ENCODE peak calls at places on chromosome 18, in nine cellular contexts. One of them, this sample, is unnamed.
A peak's percentile ranks its signal among the peaks of the same experiment; 100 is the strongest.

GRCh38 chr18:37805773-37806380 is 240.3 kb upstream of the CELF4 start:
- DNase-seq in G401: no peak
- DNase-seq in AG20443: no peak
- DNase-seq in activated T-cell treated with anti-CD3 and anti-CD28 coated beads for 1 hour: no peak
- DNase-seq in GM06990: no peak
- DNase-seq in lung microvascular endothelial cell: no peak
- DNase-seq in breast epithelium: no peak
- DNase-seq in NCI-H2171: no peak
- DNase-seq in activated T-helper 1 cell treated with anti-CD3 and anti-CD28 coated beads, Interleukin-12 subunit alpha, Interleukin-12 subunit beta, Interleukin-2, Interleukin-4 antibody, amounts not matched to agents 30 ng/mL and 10 ng/mL and 1 ng/mL, durations not matched to agents 14 hours and 24 hours and 36 hours: no peak
- DNase-seq in this sample: no peak

GRCh38 chr18:67451952-67452351 is 64.6 kb downstream of the DSEL start:
- DNase-seq in activated T-helper 1 cell treated with anti-CD3 and anti-CD28 coated beads, Interleukin-12 subunit alpha, Interleukin-12 subunit beta, Interleukin-2, Interleukin-4 antibody, amounts not matched to agents 30 ng/mL and 10 ng/mL and 1 ng/mL, durations not matched to agents 14 hours and 24 hours and 36 hours: no peak
- DNase-seq in breast epithelium: no peak
- DNase-seq in NCI-H2171: no peak
- DNase-seq in GM06990: no peak
- DNase-seq in G401: no peak
- DNase-seq in AG20443: no peak
- DNase-seq in lung microvascular endothelial cell: no peak
- DNase-seq in activated T-cell treated with anti-CD3 and anti-CD28 coated beads for 1 hour: no peak
- DNase-seq in this sample: no peak

GRCh38 chr18:54775686-54776085 is 52.6 kb upstream of the RAB27B start:
- DNase-seq in AG20443: peak; percentile 61
- DNase-seq in breast epithelium: no peak
- DNase-seq in lung microvascular endothelial cell: peak; percentile 91
- DNase-seq in NCI-H2171: no peak
- DNase-seq in GM06990: no peak
- DNase-seq in activated T-helper 1 cell treated with anti-CD3 and anti-CD28 coated beads, Interleukin-12 subunit alpha, Interleukin-12 subunit beta, Interleukin-2, Interleukin-4 antibody, amounts not matched to agents 30 ng/mL and 10 ng/mL and 1 ng/mL, durations not matched to agents 14 hours and 24 hours and 36 hours: no peak
- DNase-seq in activated T-cell treated with anti-CD3 and anti-CD28 coated beads for 1 hour: no peak
- DNase-seq in G401: no peak
- DNase-seq in this sample: peak; percentile 47

GRCh38 chr18:67135981-67136380 is 380.5 kb downstream of the DSEL start:
- DNase-seq in AG20443: no peak
- DNase-seq in activated T-helper 1 cell treated with anti-CD3 and anti-CD28 coated beads, Interleukin-12 subunit alpha, Interleukin-12 subunit beta, Interleukin-2, Interleukin-4 antibody, amounts not matched to agents 30 ng/mL and 10 ng/mL and 1 ng/mL, durations not matched to agents 14 hours and 24 hours and 36 hours: no peak
- DNase-seq in G401: no peak
- DNase-seq in lung microvascular endothelial cell: no peak
- DNase-seq in breast epithelium: no peak
- DNase-seq in GM06990: no peak
- DNase-seq in activated T-cell treated with anti-CD3 and anti-CD28 coated beads for 1 hour: no peak
- DNase-seq in NCI-H2171: no peak
- DNase-seq in this sample: no peak

GRCh38 chr18:48956378-48956777 is 5.6 kb upstream of the SMAD7 start:
- DNase-seq in breast epithelium: no peak
- DNase-seq in NCI-H2171: no peak
- DNase-seq in lung microvascular endothelial cell: no peak
- DNase-seq in activated T-helper 1 cell treated with anti-CD3 and anti-CD28 coated beads, Interleukin-12 subunit alpha, Interleukin-12 subunit beta, Interleukin-2, Interleukin-4 antibody, amounts not matched to agents 30 ng/mL and 10 ng/mL and 1 ng/mL, durations not matched to agents 14 hours and 24 hours and 36 hours: no peak
- DNase-seq in AG20443: no peak
- DNase-seq in activated T-cell treated with anti-CD3 and anti-CD28 coated beads for 1 hour: no peak
- DNase-seq in GM06990: no peak
- DNase-seq in G401: no peak
- DNase-seq in this sample: no peak

GRCh38 chr18:8741524-8741923 is 36.2 kb downstream of the MTCL1 start:
- DNase-seq in AG20443: no peak
- DNase-seq in G401: no peak
- DNase-seq in lung microvascular endothelial cell: peak; percentile 36
- DNase-seq in activated T-cell treated with anti-CD3 and anti-CD28 coated beads for 1 hour: no peak
- DNase-seq in breast epithelium: no peak
- DNase-seq in activated T-helper 1 cell treated with anti-CD3 and anti-CD28 coated beads, Interleukin-12 subunit alpha, Interleukin-12 subunit beta, Interleukin-2, Interleukin-4 antibody, amounts not matched to agents 30 ng/mL and 10 ng/mL and 1 ng/mL, durations not matched to agents 14 hours and 24 hours and 36 hours: no peak
- DNase-seq in NCI-H2171: peak; percentile 20
- DNase-seq in GM06990: no peak
- DNase-seq in this sample: no peak

GRCh38 chr18:36849288-36850011 is 20.5 kb downstream of the KIAA1328 start:
- DNase-seq in NCI-H2171: no peak
- DNase-seq in activated T-cell treated with anti-CD3 and anti-CD28 coated beads for 1 hour: no peak
- DNase-seq in G401: no peak
- DNase-seq in lung microvascular endothelial cell: no peak
- DNase-seq in GM06990: no peak
- DNase-seq in AG20443: no peak
- DNase-seq in breast epithelium: no peak
- DNase-seq in activated T-helper 1 cell treated with anti-CD3 and anti-CD28 coated beads, Interleukin-12 subunit alpha, Interleukin-12 subunit beta, Interleukin-2, Interleukin-4 antibody, amounts not matched to agents 30 ng/mL and 10 ng/mL and 1 ng/mL, durations not matched to agents 14 hours and 24 hours and 36 hours: no peak
- DNase-seq in this sample: no peak

GRCh38 chr18:49690307-49690706 is 123.0 kb downstream of the ACAA2 start:
- DNase-seq in breast epithelium: no peak
- DNase-seq in activated T-helper 1 cell treated with anti-CD3 and anti-CD28 coated beads, Interleukin-12 subunit alpha, Interleukin-12 subunit beta, Interleukin-2, Interleukin-4 antibody, amounts not matched to agents 30 ng/mL and 10 ng/mL and 1 ng/mL, durations not matched to agents 14 hours and 24 hours and 36 hours: no peak
- DNase-seq in activated T-cell treated with anti-CD3 and anti-CD28 coated beads for 1 hour: no peak
- DNase-seq in G401: no peak
- DNase-seq in AG20443: peak; percentile 41
- DNase-seq in GM06990: no peak
- DNase-seq in NCI-H2171: no peak
- DNase-seq in lung microvascular endothelial cell: peak; percentile 92
- DNase-seq in this sample: no peak

GRCh38 chr18:45127395-45127794 is 446.7 kb downstream of the SETBP1 start:
- DNase-seq in breast epithelium: no peak
- DNase-seq in lung microvascular endothelial cell: no peak
- DNase-seq in activated T-cell treated with anti-CD3 and anti-CD28 coated beads for 1 hour: no peak
- DNase-seq in GM06990: no peak
- DNase-seq in AG20443: no peak
- DNase-seq in NCI-H2171: no peak
- DNase-seq in G401: no peak
- DNase-seq in activated T-helper 1 cell treated with anti-CD3 and anti-CD28 coated beads, Interleukin-12 subunit alpha, Interleukin-12 subunit beta, Interleukin-2, Interleukin-4 antibody, amounts not matched to agents 30 ng/mL and 10 ng/mL and 1 ng/mL, durations not matched to agents 14 hours and 24 hours and 36 hours: no peak
- DNase-seq in this sample: no peak

GRCh38 chr18:7615840-7616239 is 48.7 kb downstream of the PTPRM start:
- DNase-seq in G401: no peak
- DNase-seq in breast epithelium: no peak
- DNase-seq in GM06990: no peak
- DNase-seq in NCI-H2171: no peak
- DNase-seq in activated T-cell treated with anti-CD3 and anti-CD28 coated beads for 1 hour: no peak
- DNase-seq in AG20443: no peak
- DNase-seq in activated T-helper 1 cell treated with anti-CD3 and anti-CD28 coated beads, Interleukin-12 subunit alpha, Interleukin-12 subunit beta, Interleukin-2, Interleukin-4 antibody, amounts not matched to agents 30 ng/mL and 10 ng/mL and 1 ng/mL, durations not matched to agents 14 hours and 24 hours and 36 hours: no peak
- DNase-seq in lung microvascular endothelial cell: no peak
- DNase-seq in this sample: no peak

GRCh38 chr18:10860382-10860781 is 289.0 kb downstream of the PIEZO2 start:
- DNase-seq in activated T-helper 1 cell treated with anti-CD3 and anti-CD28 coated beads, Interleukin-12 subunit alpha, Interleukin-12 subunit beta, Interleukin-2, Interleukin-4 antibody, amounts not matched to agents 30 ng/mL and 10 ng/mL and 1 ng/mL, durations not matched to agents 14 hours and 24 hours and 36 hours: no peak
- DNase-seq in AG20443: no peak
- DNase-seq in GM06990: no peak
- DNase-seq in NCI-H2171: no peak
- DNase-seq in G401: no peak
- DNase-seq in lung microvascular endothelial cell: no peak
- DNase-seq in breast epithelium: no peak
- DNase-seq in activated T-cell treated with anti-CD3 and anti-CD28 coated beads for 1 hour: no peak
- DNase-seq in this sample: no peak

This sample was measured in glomerular endothelial cell.